ENCODE peak calls at places on chromosomes 6 and 20, in ten cellular contexts. T, P, D, Z, R, S, L, M, F and B are unnamed samples.

GRCh38 chr6:125611573-125612399 is 137.6 kb upstream of the HEY2 start:
- DNase-seq in T (peak), P (peak), D (peak), Z (no peak), R (no peak), S (no peak), L (no peak), M (no peak), F (no peak), B (no peak)

GRCh38 chr6:169722362-169723199 is 1.7 kb downstream of the PHF10 start:
- DNase-seq in T (peak), P (peak), D (peak), Z (peak), R (peak), S (no peak), L (peak), M (peak), F (peak), B (no peak)

GRCh38 chr6:170096191-170096802 is 194.6 kb downstream of the DLL1 start:
- DNase-seq in T (no peak), P (no peak), D (no peak), Z (no peak), R (peak), S (no peak), L (no peak), M (no peak), F (no peak), B (peak)

GRCh38 chr6:106702451-106703110 is 73.2 kb downstream of the QRSL1 start:
- DNase-seq in T (no peak), P (no peak), D (no peak), Z (peak), R (no peak), S (no peak), L (no peak), M (no peak), F (no peak), B (no peak)

GRCh38 chr20:24531626-24532419 is 62.4 kb downstream of the SYNDIG1 start:
- DNase-seq in T (no peak), P (no peak), D (no peak), Z (no peak), R (no peak), S (no peak), L (no peak), M (no peak), F (no peak), B (no peak)

GRCh38 chr20:6974819-6975218 is 207.3 kb downstream of the BMP2 start:
- DNase-seq in T (no peak), P (no peak), D (no peak), Z (no peak), R (no peak), S (no peak), L (no peak), M (no peak), F (no peak), B (no peak)

GRCh38 chr6:33692078-33692759 is 19.3 kb downstream of the UQCC2 start:
- DNase-seq in T (peak), P (peak), D (peak), Z (no peak), R (peak), S (no peak), L (no peak), M (peak), F (no peak), B (no peak)

GRCh38 chr6:14816106-14816864 is 429.6 kb upstream of the JARID2 start:
- DNase-seq in T (no peak), P (peak), D (no peak), Z (no peak), R (no peak), S (no peak), L (no peak), M (peak), F (no peak), B (peak)

GRCh38 chr20:32437391-32438074 is 79.4 kb downstream of the ASXL1 start:
- DNase-seq in T (no peak), P (no peak), D (no peak), Z (peak), R (no peak), S (no peak), L (no peak), M (no peak), F (no peak), B (no peak)

GRCh38 chr20:32575805-32576204 is 9.3 kb downstream of the NOL4L start:
- DNase-seq in T (no peak), P (no peak), D (no peak), Z (no peak), R (no peak), S (no peak), L (no peak), M (no peak), F (no peak), B (no peak)

GRCh38 chr6:41191569-41191968 is 9.4 kb downstream of the TREML2 start:
- DNase-seq in T (peak), P (peak), D (peak), Z (peak), R (no peak), S (no peak), L (no peak), M (peak), F (no peak), B (no peak)

GRCh38 chr6:148518371-148519156 is 175.9 kb downstream of the SASH1 start:
- DNase-seq in T (peak), P (no peak), D (no peak), Z (no peak), R (no peak), S (no peak), L (no peak), M (no peak), F (no peak), B (no peak)

GRCh38 chr20:35952480-35953410 is 1.6 kb downstream of the SCAND1 start:
- DNase-seq in T (no peak), P (peak), D (peak), Z (peak), R (no peak), S (no peak), L (no peak), M (peak), F (peak), B (peak)

GRCh38 chr6:137852346-137852745 is 14.7 kb upstream of the TNFAIP3 start:
- DNase-seq in T (no peak), P (no peak), D (no peak), Z (no peak), R (no peak), S (no peak), L (no peak), M (no peak), F (no peak), B (no peak)

GRCh38 chr6:131400054-131400781 is 172.8 kb upstream of the ARG1 start:
- DNase-seq in T (no peak), P (peak), D (peak), Z (no peak), R (no peak), S (no peak), L (no peak), M (no peak), F (peak), B (no peak)

GRCh38 chr6:5061152-5061551 is 24.0 kb upstream of the PPP1R3G start:
- DNase-seq in T (no peak), P (peak), D (no peak), Z (no peak), R (no peak), S (no peak), L (no peak), M (no peak), F (no peak), B (no peak)

GRCh38 chr6:168274046-168274952 is 45.3 kb downstream of the DACT2 start:
- DNase-seq in T (no peak), P (no peak), D (no peak), Z (no peak), R (no peak), S (no peak), L (no peak), M (no peak), F (no peak), B (no peak)

GRCh38 chr6:112153926-112154621 is 66.7 kb downstream of the FAM229B start:
- DNase-seq in T (no peak), P (peak), D (peak), Z (no peak), R (no peak), S (peak), L (no peak), M (no peak), F (peak), B (no peak)

GRCh38 chr6:164085086-164085485 is 670.6 kb downstream of the QKI start:
- DNase-seq in T (no peak), P (no peak), D (no peak), Z (no peak), R (no peak), S (no peak), L (no peak), M (no peak), F (no peak), B (no peak)

GRCh38 chr20:58106143-58106750 is 122.2 kb downstream of the ANKRD60 start:
- DNase-seq in T (no peak), P (no peak), D (no peak), Z (no peak), R (no peak), S (no peak), L (no peak), M (no peak), F (no peak), B (peak)

GRCh38 chr6:89985744-89986493 is 91.7 kb downstream of the GJA10 start:
- DNase-seq in T (peak), P (peak), D (peak), Z (no peak), R (no peak), S (no peak), L (no peak), M (no peak), F (no peak), B (no peak)

GRCh38 chr6:15874821-15875220 is 212.0 kb upstream of the DTNBP1 start:
- DNase-seq in T (no peak), P (peak), D (peak), Z (no peak), R (no peak), S (no peak), L (no peak), M (no peak), F (no peak), B (no peak)

GRCh38 chr20:33724439-33725094 is 4.5 kb upstream of the PXMP4 start:
- DNase-seq in T (no peak), P (peak), D (peak), Z (no peak), R (no peak), S (no peak), L (no peak), M (no peak), F (peak), B (no peak)

GRCh38 chr20:24149881-24150307 is 161.3 kb upstream of the GGTLC1 start:
- DNase-seq in T (peak), P (no peak), D (no peak), Z (no peak), R (no peak), S (no peak), L (no peak), M (peak), F (no peak), B (peak)

GRCh38 chr6:68779366-68779765 is 144.3 kb downstream of the ADGRB3 start:
- DNase-seq in T (no peak), P (no peak), D (no peak), Z (no peak), R (no peak), S (no peak), L (no peak), M (no peak), F (no peak), B (no peak)

GRCh38 chr6:14804444-14805210 is 441.2 kb upstream of the JARID2 start:
- DNase-seq in T (peak), P (peak), D (peak), Z (no peak), R (peak), S (no peak), L (peak), M (peak), F (no peak), B (peak)

DNA sequence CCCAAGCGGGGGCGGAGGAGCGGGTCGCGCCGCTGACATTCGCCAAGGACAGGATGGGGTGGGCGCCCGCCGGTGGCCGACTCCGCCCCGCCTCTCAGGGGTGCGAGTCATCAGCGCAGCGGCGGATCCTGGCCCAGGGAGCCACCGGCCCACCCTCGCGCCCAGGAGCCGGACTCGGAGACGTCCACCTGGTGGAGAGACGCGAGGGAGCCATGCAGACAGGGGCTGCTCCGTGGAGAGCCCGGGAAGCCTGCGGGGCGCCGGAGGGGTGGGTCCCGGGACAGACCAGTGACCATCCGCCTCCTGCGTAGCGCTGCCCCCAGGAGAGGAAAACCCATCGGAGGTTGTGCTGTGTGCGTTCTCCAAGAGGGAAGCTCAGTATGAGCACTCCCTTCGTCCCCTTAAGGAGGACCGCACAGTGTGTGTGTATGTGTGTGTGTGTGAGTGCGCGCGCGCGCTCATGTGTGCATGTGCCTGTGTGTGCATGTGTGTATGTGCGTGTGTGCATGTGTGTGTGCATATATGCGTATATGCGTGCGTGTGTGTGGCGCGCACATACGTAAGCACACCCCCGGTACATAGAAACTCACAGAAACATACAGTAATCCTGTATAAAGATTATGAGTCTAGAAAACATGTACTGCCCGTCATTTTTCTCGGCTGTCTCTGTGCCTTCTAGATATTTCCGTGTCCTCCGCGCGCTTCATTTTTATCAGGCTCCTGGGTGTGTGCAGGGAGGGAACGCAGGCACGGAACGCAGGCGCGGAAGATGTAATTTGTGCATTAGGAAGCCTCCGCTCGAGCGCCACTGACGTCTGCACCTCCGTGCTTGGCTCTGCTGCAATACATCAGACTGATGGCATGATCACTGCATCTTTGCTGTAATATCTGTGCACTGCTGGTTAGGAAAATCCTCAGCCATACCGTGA is 158.9 kb downstream of the TBXT start:
- DNase-seq in T (no peak), P (peak), D (peak), Z (no peak), R (peak), S (no peak), L (no peak), M (peak), F (no peak), B (peak)
- H3K4me3 ChIP-seq in T (peak), P (peak), D (peak), Z (no peak), R (peak), S (no peak), L (peak), M (peak), F (no peak), B (no peak)

GRCh38 chr20:217266-217665 is 9.8 kb upstream of the DEFB129 start:
- DNase-seq in T (no peak), P (no peak), D (no peak), Z (no peak), R (no peak), S (no peak), L (no peak), M (no peak), F (no peak), B (no peak)

GRCh38 chr20:215796-216195 is 11.3 kb upstream of the DEFB129 start:
- DNase-seq in T (no peak), P (no peak), D (no peak), Z (no peak), R (no peak), S (no peak), L (no peak), M (no peak), F (no peak), B (no peak)

GRCh38 chr20:214383-214782 is 12.7 kb upstream of the DEFB129 start:
- DNase-seq in T (no peak), P (no peak), D (no peak), Z (no peak), R (no peak), S (no peak), L (no peak), M (no peak), F (no peak), B (no peak)

GRCh38 chr20:221258-221830 is 5.7 kb upstream of the DEFB129 start:
- DNase-seq in T (no peak), P (no peak), D (no peak), Z (no peak), R (no peak), S (no peak), L (no peak), M (no peak), F (no peak), B (no peak)

DNA sequence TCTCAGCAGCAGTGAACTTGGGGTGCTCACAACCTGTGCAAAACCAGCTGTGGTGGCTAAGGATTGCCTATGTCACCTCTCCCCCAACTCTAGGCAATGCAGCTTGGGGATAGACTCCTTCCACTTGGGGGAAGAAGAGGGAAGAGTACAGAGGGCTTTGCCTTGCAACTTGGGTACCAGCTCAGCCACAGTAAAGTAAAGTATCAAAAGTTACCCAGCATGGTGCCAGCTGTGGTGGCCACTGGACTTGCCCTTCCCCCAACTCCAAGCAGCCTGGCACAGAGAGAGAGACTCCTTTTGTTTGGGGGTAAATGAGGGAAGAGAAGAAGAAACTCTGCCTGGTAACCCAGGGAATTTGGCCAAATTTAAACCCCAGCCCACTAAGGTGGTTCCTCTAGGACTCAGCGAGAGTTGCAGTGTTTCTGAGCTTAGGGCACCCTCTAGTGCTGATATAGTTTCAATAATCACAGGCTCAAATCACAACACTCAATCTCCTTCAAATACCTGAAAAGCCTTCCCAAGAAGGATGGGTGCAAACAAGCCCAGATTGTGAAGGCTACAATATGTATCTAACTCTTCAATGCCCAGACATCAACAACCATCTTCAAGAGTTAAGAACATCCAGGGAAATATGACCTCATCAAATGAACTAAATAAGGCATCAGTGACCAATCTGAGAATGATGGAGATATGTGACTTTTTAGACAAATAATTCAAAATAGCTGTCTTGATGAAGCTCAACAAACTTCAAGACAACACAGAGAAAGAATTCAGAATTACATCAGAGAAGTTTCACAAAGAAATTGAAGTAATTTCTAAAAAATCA is 7.6 kb upstream of the DEFB129 start:
- DNase-seq in T (no peak), P (peak), D (peak), Z (peak), R (no peak), S (peak), L (no peak), M (peak), F (no peak), B (no peak)
- TF ChIP-seq CTCF in T (no peak), P (peak), D (peak), Z (peak), R (no peak), S (peak), L (no peak), M (peak), F (peak), B (no peak)

GRCh38 chr6:30344868-30345671 is at the start of gene RPP21:
- DNase-seq in T (peak), P (peak), D (peak), Z (peak), R (peak), S (no peak), L (peak), M (peak), F (peak), B (peak)

GRCh38 chr6:30345852-30346251 is 896 bp downstream of the RPP21 start:
- DNase-seq in T (no peak), P (no peak), D (no peak), Z (no peak), R (no peak), S (no peak), L (no peak), M (no peak), F (no peak), B (no peak)

GRCh38 chr6:30341728-30342127 is 3.2 kb upstream of the RPP21 start:
- DNase-seq in T (no peak), P (no peak), D (no peak), Z (no peak), R (no peak), S (no peak), L (no peak), M (no peak), F (no peak), B (no peak)

GRCh38 chr6:30341249-30341648 is 3.7 kb upstream of the RPP21 start:
- DNase-seq in T (no peak), P (no peak), D (no peak), Z (no peak), R (no peak), S (no peak), L (no peak), M (no peak), F (no peak), B (no peak)

GRCh38 chr6:30344191-30344867 is 627 bp upstream of the RPP21 start:
- DNase-seq in T (no peak), P (no peak), D (no peak), Z (no peak), R (no peak), S (no peak), L (no peak), M (no peak), F (no peak), B (no peak)
- H3K4me3 ChIP-seq in T (peak), P (peak), D (peak), Z (peak), R (peak), S (peak), L (no peak), M (peak), F (peak), B (no peak)

GRCh38 chr6:151375833-151376232 is 15.5 kb downstream of the ZBTB2 start:
- DNase-seq in T (no peak), P (no peak), D (no peak), Z (no peak), R (no peak), S (no peak), L (no peak), M (no peak), F (no peak), B (no peak)

GRCh38 chr6:151365233-151365632 is 26.1 kb downstream of the ZBTB2 start:
- DNase-seq in T (no peak), P (no peak), D (no peak), Z (no peak), R (no peak), S (no peak), L (no peak), M (no peak), F (no peak), B (no peak)

GRCh38 chr6:151374024-151374423 is 17.3 kb downstream of the ZBTB2 start:
- DNase-seq in T (no peak), P (peak), D (peak), Z (no peak), R (no peak), S (no peak), L (no peak), M (no peak), F (peak), B (no peak)

GRCh38 chr6:151372164-151372563 is 19.2 kb downstream of the ZBTB2 start:
- DNase-seq in T (no peak), P (no peak), D (no peak), Z (no peak), R (no peak), S (no peak), L (no peak), M (no peak), F (no peak), B (no peak)

GRCh38 chr6:151370509-151371078 is 20.8 kb downstream of the ZBTB2 start:
- DNase-seq in T (no peak), P (peak), D (peak), Z (no peak), R (no peak), S (no peak), L (no peak), M (peak), F (no peak), B (no peak)
- TF ChIP-seq CTCF in T (no peak), P (peak), D (peak), Z (peak), R (no peak), S (peak), L (no peak), M (peak), F (no peak), B (no peak)

DNA sequence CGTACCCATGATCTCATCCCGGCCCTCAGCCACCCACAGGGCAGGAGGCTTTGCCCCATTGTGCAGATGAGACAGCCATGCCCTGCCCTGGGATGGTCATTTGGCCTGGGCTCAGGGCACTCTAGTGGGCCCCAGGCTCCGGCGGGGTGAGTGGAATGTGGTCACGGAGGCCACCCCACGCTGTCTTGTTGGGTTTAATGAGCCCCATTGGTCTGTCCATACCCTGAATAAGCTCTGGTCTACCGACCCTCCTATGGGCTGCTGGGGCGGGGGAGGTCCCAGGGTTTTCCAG is 50.6 kb downstream of the FGD2 start:
- DNase-seq in T (no peak), P (no peak), D (no peak), Z (no peak), R (no peak), S (no peak), L (no peak), M (no peak), F (no peak), B (no peak)
- H3K4me3 ChIP-seq in T (no peak), P (no peak), D (no peak), Z (no peak), R (no peak), S (no peak), L (no peak), M (no peak), F (peak), B (no peak)